ENCODE peak calls at places on chromosomes 4 and X, in seven cellular contexts. W is endothelial cell of umbilical vein, H is HepG2, X is K562, T is HCT116, Z is GM23338, G is SK-N-SH. R is an unnamed sample.

GRCh38 chr4:98094118-98094517 is 49.2 kb downstream of the STPG2 start:
- DNase-seq in W (no peak), H (no peak), X (no peak), T (no peak), Z (no peak), G (no peak), R (no peak)

GRCh38 chr4:152554742-152555141 is 18.9 kb upstream of the FBXW7 start:
- DNase-seq in W (no peak), H (no peak), X (no peak), T (no peak), Z (no peak), G (no peak), R (no peak)

GRCh38 chrX:65866146-65866545 is 173.7 kb downstream of the VSIG4 start:
- DNase-seq in W (no peak), H (no peak), X (no peak), T (no peak), Z (no peak), G (no peak), R (no peak)

GRCh38 chr4:141871086-141871485 is 234.7 kb downstream of the IL15 start:
- DNase-seq in W (no peak), H (no peak), X (no peak), T (no peak), Z (no peak), G (no peak), R (no peak)

GRCh38 chrX:133191739-133192039 is 26.5 kb downstream of the TFDP3 start:
- DNase-seq in W (no peak), H (no peak), X (no peak), T (peak; percentile 15), Z (no peak), G (no peak), R (no peak)

GRCh38 chr4:56655209-56655626 is 25.9 kb downstream of the HOPX start:
- DNase-seq in W (no peak), H (no peak), X (no peak), T (no peak), Z (peak; percentile 76), G (peak; percentile 77), R (peak; percentile 15)

GRCh38 chr4:2132438-2132837 is 73.3 kb downstream of the NAT8L start:
- DNase-seq in W (no peak), H (no peak), X (peak; percentile 34), T (peak; percentile 8), Z (no peak), G (no peak), R (no peak)

GRCh38 chr4:152099555-152099954 is 338.7 kb upstream of the GATB start:
- DNase-seq in W (no peak), H (no peak), X (no peak), T (no peak), Z (no peak), G (no peak), R (no peak)

GRCh38 chr4:150136481-150136880 is 58.2 kb downstream of the DCLK2 start:
- DNase-seq in W (no peak), H (no peak), X (no peak), T (no peak), Z (no peak), G (no peak), R (no peak)

GRCh38 chrX:40202456-40202855 is 104.7 kb upstream of the BCOR start:
- DNase-seq in W (no peak), H (no peak), X (no peak), T (no peak), Z (no peak), G (no peak), R (no peak)

GRCh38 chr4:141807073-141807472 is 170.7 kb downstream of the IL15 start:
- DNase-seq in W (no peak), H (no peak), X (no peak), T (no peak), Z (no peak), G (no peak), R (no peak)

GRCh38 chrX:42533761-42534160 is 244.2 kb downstream of the PPP1R2C start:
- DNase-seq in W (no peak), H (no peak), X (no peak), T (no peak), Z (no peak), G (no peak), R (no peak)

GRCh38 chr4:173573725-173574124 is 43.7 kb upstream of the HAND2 start:
- DNase-seq in W (no peak), H (no peak), X (no peak), T (no peak), Z (no peak), G (no peak), R (no peak)

GRCh38 chrX:96591418-96591817 is 93.2 kb upstream of the DIAPH2 start:
- DNase-seq in W (no peak), H (no peak), X (no peak), T (no peak), Z (no peak), G (no peak), R (no peak)

DNA sequence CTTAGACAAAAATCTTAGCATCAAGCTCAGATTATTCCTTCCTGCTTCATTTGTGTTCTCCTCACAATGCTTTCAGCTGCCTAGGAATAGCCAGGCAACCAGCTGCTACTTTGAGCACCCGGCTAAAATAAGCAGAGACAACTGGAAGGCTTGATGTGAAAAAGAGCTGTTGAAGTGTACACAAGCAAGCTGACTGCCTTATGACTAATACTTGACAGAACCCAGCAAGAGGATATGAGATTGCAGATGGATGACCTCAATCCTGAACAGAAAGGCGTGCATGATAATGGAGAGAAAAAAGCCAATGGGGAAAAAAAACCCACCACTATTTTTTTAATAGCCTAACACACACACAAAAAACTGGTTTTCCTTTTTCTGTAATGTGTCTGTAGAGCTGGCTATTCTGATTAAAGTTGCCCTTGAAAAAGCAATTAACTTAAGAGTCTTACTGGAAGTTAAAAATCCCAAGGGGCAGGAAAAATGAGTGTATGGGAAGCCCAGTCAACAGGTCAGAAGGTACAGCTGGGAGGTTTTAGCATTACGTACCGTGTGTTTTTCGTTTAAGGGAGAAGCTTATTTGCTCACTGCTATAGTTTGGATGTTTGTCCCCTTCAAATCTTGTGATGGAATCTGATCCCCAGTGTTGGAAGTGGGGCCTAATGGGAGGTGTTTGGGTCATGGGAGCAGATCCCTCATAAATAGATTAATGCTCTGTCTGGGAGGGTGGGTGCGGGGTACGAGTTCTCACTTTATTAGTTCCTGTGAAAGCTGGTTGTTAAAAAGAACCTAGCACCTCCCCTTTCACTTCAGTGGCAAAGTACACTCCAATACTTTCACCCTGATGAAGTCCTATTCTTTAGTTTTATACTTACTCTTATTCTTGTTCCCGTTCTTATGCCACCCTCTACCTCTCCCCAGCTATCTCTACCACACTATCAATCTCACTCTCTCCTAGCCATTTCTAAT is 37.1 kb upstream of the HERC6 start:
- DNase-seq in W (peak; percentile 91), H (peak; percentile 10), X (no peak), T (no peak), Z (no peak), G (no peak), R (no peak)
- TF ChIP-seq POLR2AphosphoS5 in W (peak; percentile 60), H (no peak), X (no peak), T (no peak), Z (no peak), G (peak; percentile 15), R (no peak)

GRCh38 chrX:71095555-71095970 is at the start of gene FOXO4:
- DNase-seq in W (peak; percentile 89), H (peak; percentile 75), X (peak; percentile 82), T (peak; percentile 61), Z (peak; percentile 93), G (peak; percentile 91), R (peak; percentile 85)
- TF ChIP-seq POLR2AphosphoS5 in W (no peak), H (peak; percentile 65), X (no peak), T (peak; percentile 60), Z (no peak), G (peak; percentile 57), R (no peak)

GRCh38 chrX:24693453-24694202 is at the start of gene POLA1:
- DNase-seq in W (peak; percentile 97), H (peak; percentile 92), X (peak; percentile 86), T (peak; percentile 91), Z (peak; percentile 94), G (peak; percentile 88), R (peak; percentile 73)
- TF ChIP-seq POLR2AphosphoS5 in W (no peak), H (peak; percentile 54), X (peak; percentile 73), T (no peak), Z (peak; percentile 68), G (no peak), R (peak; percentile 16)

GRCh38 chr4:20592666-20593065 is 107.6 kb upstream of the PACRGL start:
- DNase-seq in W (no peak), H (no peak), X (no peak), T (no peak), Z (no peak), G (no peak), R (no peak)

GRCh38 chr4:20603671-20604313 is 96.5 kb upstream of the PACRGL start:
- DNase-seq in W (peak; percentile 86), H (no peak), X (no peak), T (no peak), Z (no peak), G (peak; percentile 10), R (no peak)

DNA sequence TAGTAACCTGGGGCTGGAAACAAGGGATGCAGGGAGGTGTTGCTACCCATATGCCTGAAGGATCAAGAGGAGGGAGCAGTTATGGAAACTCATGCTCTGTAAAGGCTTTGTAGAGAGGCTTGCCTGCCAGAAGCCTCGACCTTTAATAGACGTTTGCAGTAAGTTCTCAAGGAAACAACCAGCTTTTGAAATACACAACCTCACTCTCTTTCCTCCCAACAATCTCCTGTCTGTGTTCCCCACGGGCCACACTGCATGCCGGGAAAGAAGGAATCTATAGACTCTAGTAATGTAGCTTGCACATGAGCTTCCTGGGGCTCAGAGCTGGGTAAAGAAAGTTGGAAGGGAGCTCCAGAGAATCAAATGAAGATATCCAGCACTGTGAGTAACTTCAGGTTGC is 101.6 kb upstream of the PACRGL start:
- DNase-seq in W (no peak), H (no peak), X (no peak), T (no peak), Z (no peak), G (no peak), R (no peak)
- TF ChIP-seq POLR2AphosphoS5 in W (no peak), H (no peak), X (no peak), T (no peak), Z (no peak), G (no peak), R (no peak)

DNA sequence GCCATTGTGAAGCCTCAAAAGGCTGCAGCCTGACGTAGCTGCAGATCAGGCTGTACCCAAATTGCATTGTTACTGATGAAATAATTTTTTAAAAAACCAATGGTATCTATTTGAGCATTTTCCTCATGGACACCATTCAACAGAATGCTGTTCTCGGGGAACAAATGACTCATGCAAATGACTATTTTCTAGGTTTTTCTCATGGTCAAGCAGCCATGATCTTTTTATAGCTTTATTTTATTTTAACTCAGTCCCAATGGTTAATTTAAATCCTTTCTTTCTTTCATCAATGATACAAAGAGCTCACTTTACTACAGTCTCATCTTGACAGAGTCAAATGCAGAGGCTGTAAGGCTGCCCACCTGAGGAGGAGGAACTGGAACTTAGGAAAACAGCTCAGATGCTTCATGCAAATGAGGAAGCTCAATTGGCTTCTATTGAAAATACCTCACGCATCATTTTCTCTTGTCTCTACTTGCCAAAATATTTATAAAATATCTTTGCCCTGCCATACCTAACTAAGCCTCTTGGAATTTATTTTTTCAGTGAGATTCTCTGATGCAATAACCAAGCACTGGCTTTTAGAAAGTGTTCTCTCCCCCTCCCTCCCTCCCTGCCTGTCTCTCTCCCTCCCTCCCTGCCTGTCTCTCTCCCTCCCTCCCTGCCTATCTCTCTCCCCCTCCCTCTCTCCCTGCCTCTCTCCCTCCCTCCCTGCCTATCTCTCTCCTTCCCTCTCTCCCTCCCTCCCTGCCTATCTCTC is 81.0 kb downstream of the SORBS2 start:
- DNase-seq in W (no peak), H (no peak), X (no peak), T (no peak), Z (no peak), G (no peak), R (no peak)
- TF ChIP-seq POLR2AphosphoS5 in W (no peak), H (no peak), X (no peak), T (no peak), Z (no peak), G (no peak), R (no peak)